ENCODE peak calls at places on chromosomes 2 and 18, in nine cellular contexts. One of them, this sample, is unnamed.

GRCh38 chr2:158457092-158457825 is 507 bp downstream of the PKP4 start:
- DNase-seq in IMR-90: peak
- DNase-seq in H9: peak
- DNase-seq in Calu3: peak
- DNase-seq in HFFc6: peak
- DNase-seq in GM12865: peak
- DNase-seq in NB4: peak
- DNase-seq in HCT116: no peak
- DNase-seq in fibroblast of pulmonary artery: peak
- DNase-seq in this sample: peak

GRCh38 chr18:45854036-45854586 is 28.6 kb downstream of the SIGLEC15 start:
- DNase-seq in IMR-90: no peak
- DNase-seq in H9: no peak
- DNase-seq in Calu3: no peak
- DNase-seq in HFFc6: no peak
- DNase-seq in GM12865: no peak
- DNase-seq in NB4: no peak
- DNase-seq in HCT116: no peak
- DNase-seq in fibroblast of pulmonary artery: no peak
- DNase-seq in this sample: no peak

GRCh38 chr2:237955640-237956401 is 11.0 kb upstream of the UBE2F start:
- DNase-seq in IMR-90: no peak
- DNase-seq in H9: peak
- DNase-seq in Calu3: no peak
- DNase-seq in HFFc6: no peak
- DNase-seq in GM12865: no peak
- DNase-seq in NB4: no peak
- DNase-seq in HCT116: no peak
- DNase-seq in fibroblast of pulmonary artery: no peak
- DNase-seq in this sample: no peak

GRCh38 chr2:218036371-218036770 is 32.7 kb upstream of the RUFY4 start:
- DNase-seq in IMR-90: no peak
- DNase-seq in H9: no peak
- DNase-seq in Calu3: no peak
- DNase-seq in HFFc6: no peak
- DNase-seq in GM12865: peak
- DNase-seq in NB4: peak
- DNase-seq in HCT116: no peak
- DNase-seq in fibroblast of pulmonary artery: no peak
- DNase-seq in this sample: no peak

GRCh38 chr2:241870081-241870541 is 582 bp downstream of the RTP5 start:
- DNase-seq in IMR-90: no peak
- DNase-seq in H9: no peak
- DNase-seq in Calu3: no peak
- DNase-seq in HFFc6: no peak
- DNase-seq in GM12865: no peak
- DNase-seq in NB4: no peak
- DNase-seq in HCT116: no peak
- DNase-seq in fibroblast of pulmonary artery: no peak
- DNase-seq in this sample: no peak

GRCh38 chr2:12341919-12342318 is 374.8 kb upstream of the TRIB2 start:
- DNase-seq in IMR-90: no peak
- DNase-seq in H9: no peak
- DNase-seq in Calu3: no peak
- DNase-seq in HFFc6: no peak
- DNase-seq in GM12865: no peak
- DNase-seq in NB4: no peak
- DNase-seq in HCT116: no peak
- DNase-seq in fibroblast of pulmonary artery: no peak
- DNase-seq in this sample: no peak

GRCh38 chr2:53584986-53585385 is 182.6 kb upstream of the CHAC2 start:
- DNase-seq in IMR-90: no peak
- DNase-seq in H9: peak
- DNase-seq in Calu3: no peak
- DNase-seq in HFFc6: no peak
- DNase-seq in GM12865: no peak
- DNase-seq in NB4: no peak
- DNase-seq in HCT116: no peak
- DNase-seq in fibroblast of pulmonary artery: no peak
- DNase-seq in this sample: no peak

GRCh38 chr2:127225186-127225960 is 5.3 kb upstream of the CYP27C1 start:
- DNase-seq in IMR-90: peak
- DNase-seq in H9: no peak
- DNase-seq in Calu3: no peak
- DNase-seq in HFFc6: peak
- DNase-seq in GM12865: no peak
- DNase-seq in NB4: no peak
- DNase-seq in HCT116: no peak
- DNase-seq in fibroblast of pulmonary artery: peak
- DNase-seq in this sample: no peak

GRCh38 chr2:198774576-198774975 is 683.2 kb downstream of the SATB2 start:
- DNase-seq in IMR-90: no peak
- DNase-seq in H9: no peak
- DNase-seq in Calu3: no peak
- DNase-seq in HFFc6: no peak
- DNase-seq in GM12865: no peak
- DNase-seq in NB4: no peak
- DNase-seq in HCT116: no peak
- DNase-seq in fibroblast of pulmonary artery: no peak
- DNase-seq in this sample: no peak

GRCh38 chr2:120985997-120986651 is 250.5 kb downstream of the GLI2 start:
- DNase-seq in IMR-90: no peak
- DNase-seq in H9: no peak
- DNase-seq in Calu3: no peak
- DNase-seq in HFFc6: no peak
- DNase-seq in GM12865: no peak
- DNase-seq in NB4: no peak
- DNase-seq in HCT116: no peak
- DNase-seq in fibroblast of pulmonary artery: no peak
- DNase-seq in this sample: no peak

GRCh38 chr2:165863816-165864221 is 69.8 kb upstream of the GALNT3 start:
- DNase-seq in IMR-90: no peak
- DNase-seq in H9: no peak
- DNase-seq in Calu3: no peak
- DNase-seq in HFFc6: no peak
- DNase-seq in GM12865: peak
- DNase-seq in NB4: no peak
- DNase-seq in HCT116: no peak
- DNase-seq in fibroblast of pulmonary artery: no peak
- DNase-seq in this sample: no peak

GRCh38 chr2:238726670-238727584 is 121.0 kb upstream of the TWIST2 start:
- DNase-seq in IMR-90: no peak
- DNase-seq in H9: no peak
- DNase-seq in Calu3: no peak
- DNase-seq in HFFc6: no peak
- DNase-seq in GM12865: no peak
- DNase-seq in NB4: no peak
- DNase-seq in HCT116: no peak
- DNase-seq in fibroblast of pulmonary artery: no peak
- DNase-seq in this sample: no peak

GRCh38 chr2:28613616-28614501 is 118.0 kb downstream of the PLB1 start:
- DNase-seq in IMR-90: peak
- DNase-seq in H9: no peak
- DNase-seq in Calu3: peak
- DNase-seq in HFFc6: no peak
- DNase-seq in GM12865: no peak
- DNase-seq in NB4: no peak
- DNase-seq in HCT116: peak
- DNase-seq in fibroblast of pulmonary artery: peak
- DNase-seq in this sample: no peak

GRCh38 chr2:151007365-151007764 is 254.3 kb downstream of the RBM43 start:
- DNase-seq in IMR-90: peak
- DNase-seq in H9: no peak
- DNase-seq in Calu3: no peak
- DNase-seq in HFFc6: no peak
- DNase-seq in GM12865: no peak
- DNase-seq in NB4: no peak
- DNase-seq in HCT116: no peak
- DNase-seq in fibroblast of pulmonary artery: no peak
- DNase-seq in this sample: no peak

GRCh38 chr2:127567351-127567854 is 31.9 kb downstream of the MYO7B start:
- DNase-seq in IMR-90: no peak
- DNase-seq in H9: no peak
- DNase-seq in Calu3: no peak
- DNase-seq in HFFc6: no peak
- DNase-seq in GM12865: no peak
- DNase-seq in NB4: no peak
- DNase-seq in HCT116: no peak
- DNase-seq in fibroblast of pulmonary artery: no peak
- DNase-seq in this sample: no peak

GRCh38 chr2:72533767-72534166 is 292.1 kb downstream of the EXOC6B start:
- DNase-seq in IMR-90: peak
- DNase-seq in H9: no peak
- DNase-seq in Calu3: no peak
- DNase-seq in HFFc6: peak
- DNase-seq in GM12865: no peak
- DNase-seq in NB4: no peak
- DNase-seq in HCT116: peak
- DNase-seq in fibroblast of pulmonary artery: peak
- DNase-seq in this sample: no peak

DNA sequence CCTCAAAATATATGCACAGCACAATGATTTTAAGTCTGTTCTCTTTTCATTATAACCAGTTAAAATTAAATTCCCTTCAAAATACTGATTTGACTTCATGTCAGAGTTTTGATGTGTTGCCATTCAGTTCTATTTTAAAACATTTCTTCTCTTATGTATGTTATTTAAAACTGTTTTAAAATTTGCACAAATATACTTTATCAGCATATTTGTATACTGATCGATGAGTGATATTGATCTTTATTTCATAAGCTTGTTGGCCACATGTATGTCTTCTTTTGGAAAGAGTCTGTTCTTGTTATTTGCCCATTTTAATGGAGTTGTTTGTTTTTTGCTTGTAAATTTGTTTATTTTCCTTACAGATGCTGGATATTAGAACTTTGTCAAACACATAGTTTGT is 496.3 kb upstream of the VWC2L start:
- DNase-seq in IMR-90: no peak
- DNase-seq in H9: no peak
- DNase-seq in Calu3: no peak
- DNase-seq in HFFc6: no peak
- DNase-seq in GM12865: no peak
- DNase-seq in NB4: no peak
- DNase-seq in HCT116: no peak
- DNase-seq in fibroblast of pulmonary artery: no peak
- DNase-seq in this sample: no peak
- TF ChIP-seq CTCF in IMR-90: no peak
- TF ChIP-seq CTCF in H9: no peak
- TF ChIP-seq CTCF in Calu3: no peak
- TF ChIP-seq CTCF in HFFc6: no peak
- TF ChIP-seq CTCF in GM12865: no peak
- TF ChIP-seq CTCF in NB4: no peak
- TF ChIP-seq CTCF in HCT116: no peak
- TF ChIP-seq CTCF in fibroblast of pulmonary artery: no peak
- TF ChIP-seq CTCF in this sample: no peak

DNA sequence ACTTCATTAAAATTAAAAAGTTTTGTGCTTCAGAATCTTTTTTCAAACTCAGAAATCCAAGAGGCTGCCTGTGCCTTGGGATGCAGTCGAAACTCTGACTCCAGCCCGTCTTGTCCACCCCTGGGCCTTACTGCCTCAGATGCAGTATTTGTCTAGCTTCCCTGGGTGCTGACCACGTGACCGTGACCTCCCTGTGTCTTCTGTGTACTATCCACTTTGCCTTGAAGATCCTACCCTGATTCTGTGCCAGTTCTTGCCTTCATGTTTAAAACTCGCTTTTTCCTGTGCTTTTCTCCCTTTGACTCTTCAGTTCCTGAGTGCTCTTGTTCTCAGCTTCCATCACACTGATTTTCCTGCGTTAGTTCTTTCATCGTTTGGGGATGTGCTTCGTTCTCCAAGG is 80.7 kb downstream of the ITGB1BP1 start:
- DNase-seq in IMR-90: no peak
- DNase-seq in H9: no peak
- DNase-seq in Calu3: no peak
- DNase-seq in HFFc6: no peak
- DNase-seq in GM12865: no peak
- DNase-seq in NB4: no peak
- DNase-seq in HCT116: no peak
- DNase-seq in fibroblast of pulmonary artery: no peak
- DNase-seq in this sample: no peak
- TF ChIP-seq CTCF in IMR-90: no peak
- TF ChIP-seq CTCF in H9: no peak
- TF ChIP-seq CTCF in Calu3: no peak
- TF ChIP-seq CTCF in HFFc6: no peak
- TF ChIP-seq CTCF in GM12865: no peak
- TF ChIP-seq CTCF in NB4: no peak
- TF ChIP-seq CTCF in HCT116: no peak
- TF ChIP-seq CTCF in fibroblast of pulmonary artery: no peak
- TF ChIP-seq CTCF in this sample: no peak

GRCh38 chr2:8306530-8307351 is 375.1 kb upstream of the ID2 start:
- DNase-seq in IMR-90: peak
- DNase-seq in H9: peak
- DNase-seq in Calu3: no peak
- DNase-seq in HFFc6: no peak
- DNase-seq in GM12865: peak
- DNase-seq in NB4: no peak
- DNase-seq in HCT116: no peak
- DNase-seq in fibroblast of pulmonary artery: peak
- DNase-seq in this sample: no peak

GRCh38 chr2:8304821-8305766 is 376.8 kb upstream of the ID2 start:
- DNase-seq in IMR-90: no peak
- DNase-seq in H9: peak
- DNase-seq in Calu3: no peak
- DNase-seq in HFFc6: no peak
- DNase-seq in GM12865: no peak
- DNase-seq in NB4: peak
- DNase-seq in HCT116: no peak
- DNase-seq in fibroblast of pulmonary artery: no peak
- DNase-seq in this sample: no peak

GRCh38 chr2:8300216-8300615 is 381.6 kb upstream of the ID2 start:
- DNase-seq in IMR-90: no peak
- DNase-seq in H9: no peak
- DNase-seq in Calu3: no peak
- DNase-seq in HFFc6: no peak
- DNase-seq in GM12865: no peak
- DNase-seq in NB4: peak
- DNase-seq in HCT116: no peak
- DNase-seq in fibroblast of pulmonary artery: no peak
- DNase-seq in this sample: no peak

GRCh38 chr2:8300905-8301304 is 381.0 kb upstream of the ID2 start:
- DNase-seq in IMR-90: no peak
- DNase-seq in H9: peak
- DNase-seq in Calu3: no peak
- DNase-seq in HFFc6: no peak
- DNase-seq in GM12865: no peak
- DNase-seq in NB4: no peak
- DNase-seq in HCT116: no peak
- DNase-seq in fibroblast of pulmonary artery: no peak
- DNase-seq in this sample: no peak

GRCh38 chr2:8303322-8303832 is 378.5 kb upstream of the ID2 start:
- DNase-seq in IMR-90: no peak
- DNase-seq in H9: peak
- DNase-seq in Calu3: no peak
- DNase-seq in HFFc6: no peak
- DNase-seq in GM12865: peak
- DNase-seq in NB4: peak
- DNase-seq in HCT116: no peak
- DNase-seq in fibroblast of pulmonary artery: no peak
- DNase-seq in this sample: no peak
- TF ChIP-seq CTCF in IMR-90: no peak
- TF ChIP-seq CTCF in H9: no peak
- TF ChIP-seq CTCF in Calu3: no peak
- TF ChIP-seq CTCF in HFFc6: no peak
- TF ChIP-seq CTCF in GM12865: peak
- TF ChIP-seq CTCF in NB4: peak
- TF ChIP-seq CTCF in HCT116: no peak
- TF ChIP-seq CTCF in fibroblast of pulmonary artery: no peak
- TF ChIP-seq CTCF in this sample: no peak

GRCh38 chr2:113202305-113203216 is 28.8 kb downstream of the PSD4 start:
- DNase-seq in IMR-90: no peak
- DNase-seq in H9: peak
- DNase-seq in Calu3: no peak
- DNase-seq in HFFc6: no peak
- DNase-seq in GM12865: no peak
- DNase-seq in NB4: peak
- DNase-seq in HCT116: no peak
- DNase-seq in fibroblast of pulmonary artery: no peak
- DNase-seq in this sample: no peak
- TF ChIP-seq CTCF in IMR-90: no peak
- TF ChIP-seq CTCF in H9: no peak
- TF ChIP-seq CTCF in Calu3: no peak
- TF ChIP-seq CTCF in HFFc6: no peak
- TF ChIP-seq CTCF in GM12865: no peak
- TF ChIP-seq CTCF in NB4: no peak
- TF ChIP-seq CTCF in HCT116: no peak
- TF ChIP-seq CTCF in fibroblast of pulmonary artery: no peak
- TF ChIP-seq CTCF in this sample: no peak

This sample was measured in type B pancreatic cell.